ENCODE peak calls at places on chromosomes 11 and 22, in eight cellular contexts. One of them, this sample, is unnamed.

GRCh38 chr11:88480217-88480616 is 142.7 kb upstream of the CTSC start:
- DNase-seq in Right ventricle myocardium inferior: no peak
- DNase-seq in AG04450: peak
- DNase-seq in tibial nerve: no peak
- DNase-seq in stimulated activated CD8-positive, alpha-beta memory T cell treated with anti-CD3 and anti-CD28 coated beads, Interleukin-7, amount 100 ng/mL, for 1 hour: no peak
- DNase-seq in aorta: no peak
- DNase-seq in activated naive CD8-positive, alpha-beta T cell treated with anti-CD3 and anti-CD28 coated beads, Interleukin-2, amount 10 ng/mL, durations not matched to agents 7 days and 5 days: no peak
- DNase-seq in adipocyte: peak
- DNase-seq in this sample: peak

GRCh38 chr11:12725863-12726666 is 51.8 kb downstream of the TEAD1 start:
- DNase-seq in Right ventricle myocardium inferior: no peak
- DNase-seq in AG04450: no peak
- DNase-seq in tibial nerve: no peak
- DNase-seq in stimulated activated CD8-positive, alpha-beta memory T cell treated with anti-CD3 and anti-CD28 coated beads, Interleukin-7, amount 100 ng/mL, for 1 hour: no peak
- DNase-seq in aorta: no peak
- DNase-seq in activated naive CD8-positive, alpha-beta T cell treated with anti-CD3 and anti-CD28 coated beads, Interleukin-2, amount 10 ng/mL, durations not matched to agents 7 days and 5 days: no peak
- DNase-seq in adipocyte: no peak
- DNase-seq in this sample: peak

GRCh38 chr11:86510097-86510496 is 135.4 kb downstream of the CCDC81 start:
- DNase-seq in Right ventricle myocardium inferior: no peak
- DNase-seq in AG04450: no peak
- DNase-seq in tibial nerve: no peak
- DNase-seq in stimulated activated CD8-positive, alpha-beta memory T cell treated with anti-CD3 and anti-CD28 coated beads, Interleukin-7, amount 100 ng/mL, for 1 hour: no peak
- DNase-seq in aorta: no peak
- DNase-seq in activated naive CD8-positive, alpha-beta T cell treated with anti-CD3 and anti-CD28 coated beads, Interleukin-2, amount 10 ng/mL, durations not matched to agents 7 days and 5 days: no peak
- DNase-seq in adipocyte: no peak
- DNase-seq in this sample: no peak

GRCh38 chr11:122696662-122697061 is 41.1 kb downstream of the UBASH3B start:
- DNase-seq in Right ventricle myocardium inferior: no peak
- DNase-seq in AG04450: no peak
- DNase-seq in tibial nerve: no peak
- DNase-seq in stimulated activated CD8-positive, alpha-beta memory T cell treated with anti-CD3 and anti-CD28 coated beads, Interleukin-7, amount 100 ng/mL, for 1 hour: peak
- DNase-seq in aorta: no peak
- DNase-seq in activated naive CD8-positive, alpha-beta T cell treated with anti-CD3 and anti-CD28 coated beads, Interleukin-2, amount 10 ng/mL, durations not matched to agents 7 days and 5 days: peak
- DNase-seq in adipocyte: no peak
- DNase-seq in this sample: no peak

GRCh38 chr22:19143967-19144400 is 467 bp downstream of the ESS2 start:
- DNase-seq in Right ventricle myocardium inferior: no peak
- DNase-seq in AG04450: no peak
- DNase-seq in tibial nerve: no peak
- DNase-seq in stimulated activated CD8-positive, alpha-beta memory T cell treated with anti-CD3 and anti-CD28 coated beads, Interleukin-7, amount 100 ng/mL, for 1 hour: no peak
- DNase-seq in aorta: no peak
- DNase-seq in activated naive CD8-positive, alpha-beta T cell treated with anti-CD3 and anti-CD28 coated beads, Interleukin-2, amount 10 ng/mL, durations not matched to agents 7 days and 5 days: peak
- DNase-seq in adipocyte: peak
- DNase-seq in this sample: peak

GRCh38 chr11:10529279-10529678 is 11.7 kb downstream of the RNF141 start:
- DNase-seq in Right ventricle myocardium inferior: no peak
- DNase-seq in AG04450: no peak
- DNase-seq in tibial nerve: no peak
- DNase-seq in stimulated activated CD8-positive, alpha-beta memory T cell treated with anti-CD3 and anti-CD28 coated beads, Interleukin-7, amount 100 ng/mL, for 1 hour: no peak
- DNase-seq in aorta: no peak
- DNase-seq in activated naive CD8-positive, alpha-beta T cell treated with anti-CD3 and anti-CD28 coated beads, Interleukin-2, amount 10 ng/mL, durations not matched to agents 7 days and 5 days: no peak
- DNase-seq in adipocyte: peak
- DNase-seq in this sample: peak

GRCh38 chr11:35404397-35404775 is 15.0 kb downstream of the SLC1A2 start:
- DNase-seq in Right ventricle myocardium inferior: no peak
- DNase-seq in AG04450: no peak
- DNase-seq in tibial nerve: no peak
- DNase-seq in stimulated activated CD8-positive, alpha-beta memory T cell treated with anti-CD3 and anti-CD28 coated beads, Interleukin-7, amount 100 ng/mL, for 1 hour: no peak
- DNase-seq in aorta: peak
- DNase-seq in activated naive CD8-positive, alpha-beta T cell treated with anti-CD3 and anti-CD28 coated beads, Interleukin-2, amount 10 ng/mL, durations not matched to agents 7 days and 5 days: no peak
- DNase-seq in adipocyte: peak
- DNase-seq in this sample: peak

GRCh38 chr22:44990328-44990727 is 19.5 kb downstream of the PHF21B start:
- DNase-seq in Right ventricle myocardium inferior: no peak
- DNase-seq in AG04450: no peak
- DNase-seq in tibial nerve: no peak
- DNase-seq in stimulated activated CD8-positive, alpha-beta memory T cell treated with anti-CD3 and anti-CD28 coated beads, Interleukin-7, amount 100 ng/mL, for 1 hour: no peak
- DNase-seq in aorta: no peak
- DNase-seq in activated naive CD8-positive, alpha-beta T cell treated with anti-CD3 and anti-CD28 coated beads, Interleukin-2, amount 10 ng/mL, durations not matched to agents 7 days and 5 days: no peak
- DNase-seq in adipocyte: no peak
- DNase-seq in this sample: no peak

GRCh38 chr11:77619576-77620198 is 17.9 kb downstream of the CLNS1A start:
- DNase-seq in Right ventricle myocardium inferior: no peak
- DNase-seq in AG04450: no peak
- DNase-seq in tibial nerve: no peak
- DNase-seq in stimulated activated CD8-positive, alpha-beta memory T cell treated with anti-CD3 and anti-CD28 coated beads, Interleukin-7, amount 100 ng/mL, for 1 hour: no peak
- DNase-seq in aorta: no peak
- DNase-seq in activated naive CD8-positive, alpha-beta T cell treated with anti-CD3 and anti-CD28 coated beads, Interleukin-2, amount 10 ng/mL, durations not matched to agents 7 days and 5 days: no peak
- DNase-seq in adipocyte: peak
- DNase-seq in this sample: peak

GRCh38 chr22:36292823-36293530 is 40.0 kb downstream of the APOL1 start:
- DNase-seq in Right ventricle myocardium inferior: no peak
- DNase-seq in AG04450: no peak
- DNase-seq in tibial nerve: no peak
- DNase-seq in stimulated activated CD8-positive, alpha-beta memory T cell treated with anti-CD3 and anti-CD28 coated beads, Interleukin-7, amount 100 ng/mL, for 1 hour: no peak
- DNase-seq in aorta: peak
- DNase-seq in activated naive CD8-positive, alpha-beta T cell treated with anti-CD3 and anti-CD28 coated beads, Interleukin-2, amount 10 ng/mL, durations not matched to agents 7 days and 5 days: no peak
- DNase-seq in adipocyte: no peak
- DNase-seq in this sample: no peak

GRCh38 chr11:528815-529728 is 6.3 kb downstream of the HRAS start:
- DNase-seq in Right ventricle myocardium inferior: peak
- DNase-seq in AG04450: no peak
- DNase-seq in tibial nerve: no peak
- DNase-seq in stimulated activated CD8-positive, alpha-beta memory T cell treated with anti-CD3 and anti-CD28 coated beads, Interleukin-7, amount 100 ng/mL, for 1 hour: no peak
- DNase-seq in aorta: peak
- DNase-seq in activated naive CD8-positive, alpha-beta T cell treated with anti-CD3 and anti-CD28 coated beads, Interleukin-2, amount 10 ng/mL, durations not matched to agents 7 days and 5 days: no peak
- DNase-seq in adipocyte: no peak
- DNase-seq in this sample: no peak

GRCh38 chr11:24588075-24588474 is 91.2 kb downstream of the LUZP2 start:
- DNase-seq in Right ventricle myocardium inferior: no peak
- DNase-seq in AG04450: no peak
- DNase-seq in tibial nerve: no peak
- DNase-seq in stimulated activated CD8-positive, alpha-beta memory T cell treated with anti-CD3 and anti-CD28 coated beads, Interleukin-7, amount 100 ng/mL, for 1 hour: no peak
- DNase-seq in aorta: no peak
- DNase-seq in activated naive CD8-positive, alpha-beta T cell treated with anti-CD3 and anti-CD28 coated beads, Interleukin-2, amount 10 ng/mL, durations not matched to agents 7 days and 5 days: no peak
- DNase-seq in adipocyte: peak
- DNase-seq in this sample: no peak

GRCh38 chr11:125165664-125166346 is 1.3 kb downstream of the PKNOX2 start:
- DNase-seq in Right ventricle myocardium inferior: no peak
- DNase-seq in AG04450: no peak
- DNase-seq in tibial nerve: no peak
- DNase-seq in stimulated activated CD8-positive, alpha-beta memory T cell treated with anti-CD3 and anti-CD28 coated beads, Interleukin-7, amount 100 ng/mL, for 1 hour: no peak
- DNase-seq in aorta: no peak
- DNase-seq in activated naive CD8-positive, alpha-beta T cell treated with anti-CD3 and anti-CD28 coated beads, Interleukin-2, amount 10 ng/mL, durations not matched to agents 7 days and 5 days: no peak
- DNase-seq in adipocyte: peak
- DNase-seq in this sample: peak

GRCh38 chr22:43171607-43172006 is 15.3 kb downstream of the TTLL12 start:
- DNase-seq in Right ventricle myocardium inferior: no peak
- DNase-seq in AG04450: no peak
- DNase-seq in tibial nerve: no peak
- DNase-seq in stimulated activated CD8-positive, alpha-beta memory T cell treated with anti-CD3 and anti-CD28 coated beads, Interleukin-7, amount 100 ng/mL, for 1 hour: no peak
- DNase-seq in aorta: no peak
- DNase-seq in activated naive CD8-positive, alpha-beta T cell treated with anti-CD3 and anti-CD28 coated beads, Interleukin-2, amount 10 ng/mL, durations not matched to agents 7 days and 5 days: no peak
- DNase-seq in adipocyte: no peak
- DNase-seq in this sample: no peak

GRCh38 chr11:122342089-122342749 is 226.2 kb upstream of the BLID start:
- DNase-seq in Right ventricle myocardium inferior: no peak
- DNase-seq in AG04450: no peak
- DNase-seq in tibial nerve: no peak
- DNase-seq in stimulated activated CD8-positive, alpha-beta memory T cell treated with anti-CD3 and anti-CD28 coated beads, Interleukin-7, amount 100 ng/mL, for 1 hour: no peak
- DNase-seq in aorta: no peak
- DNase-seq in activated naive CD8-positive, alpha-beta T cell treated with anti-CD3 and anti-CD28 coated beads, Interleukin-2, amount 10 ng/mL, durations not matched to agents 7 days and 5 days: no peak
- DNase-seq in adipocyte: no peak
- DNase-seq in this sample: no peak

GRCh38 chr11:71406681-71407080 is 41.5 kb downstream of the DHCR7 start:
- DNase-seq in Right ventricle myocardium inferior: no peak
- DNase-seq in AG04450: no peak
- DNase-seq in tibial nerve: no peak
- DNase-seq in stimulated activated CD8-positive, alpha-beta memory T cell treated with anti-CD3 and anti-CD28 coated beads, Interleukin-7, amount 100 ng/mL, for 1 hour: no peak
- DNase-seq in aorta: no peak
- DNase-seq in activated naive CD8-positive, alpha-beta T cell treated with anti-CD3 and anti-CD28 coated beads, Interleukin-2, amount 10 ng/mL, durations not matched to agents 7 days and 5 days: no peak
- DNase-seq in adipocyte: no peak
- DNase-seq in this sample: no peak

GRCh38 chr11:16301462-16301861 is 54.9 kb downstream of the SOX6 start:
- DNase-seq in Right ventricle myocardium inferior: no peak
- DNase-seq in AG04450: no peak
- DNase-seq in tibial nerve: no peak
- DNase-seq in stimulated activated CD8-positive, alpha-beta memory T cell treated with anti-CD3 and anti-CD28 coated beads, Interleukin-7, amount 100 ng/mL, for 1 hour: no peak
- DNase-seq in aorta: no peak
- DNase-seq in activated naive CD8-positive, alpha-beta T cell treated with anti-CD3 and anti-CD28 coated beads, Interleukin-2, amount 10 ng/mL, durations not matched to agents 7 days and 5 days: no peak
- DNase-seq in adipocyte: no peak
- DNase-seq in this sample: no peak

GRCh38 chr11:119169272-119169719 is 771 bp downstream of the NLRX1 start:
- DNase-seq in Right ventricle myocardium inferior: no peak
- DNase-seq in AG04450: no peak
- DNase-seq in tibial nerve: no peak
- DNase-seq in stimulated activated CD8-positive, alpha-beta memory T cell treated with anti-CD3 and anti-CD28 coated beads, Interleukin-7, amount 100 ng/mL, for 1 hour: no peak
- DNase-seq in aorta: peak
- DNase-seq in activated naive CD8-positive, alpha-beta T cell treated with anti-CD3 and anti-CD28 coated beads, Interleukin-2, amount 10 ng/mL, durations not matched to agents 7 days and 5 days: no peak
- DNase-seq in adipocyte: peak
- DNase-seq in this sample: peak

GRCh38 chr11:92332986-92333385 is 108.4 kb downstream of the FAT3 start:
- DNase-seq in Right ventricle myocardium inferior: no peak
- DNase-seq in AG04450: peak
- DNase-seq in tibial nerve: no peak
- DNase-seq in stimulated activated CD8-positive, alpha-beta memory T cell treated with anti-CD3 and anti-CD28 coated beads, Interleukin-7, amount 100 ng/mL, for 1 hour: no peak
- DNase-seq in aorta: no peak
- DNase-seq in activated naive CD8-positive, alpha-beta T cell treated with anti-CD3 and anti-CD28 coated beads, Interleukin-2, amount 10 ng/mL, durations not matched to agents 7 days and 5 days: no peak
- DNase-seq in adipocyte: no peak
- DNase-seq in this sample: peak

GRCh38 chr11:65741185-65741584 is 20.6 kb upstream of the RNASEH2C start:
- DNase-seq in Right ventricle myocardium inferior: no peak
- DNase-seq in AG04450: no peak
- DNase-seq in tibial nerve: no peak
- DNase-seq in stimulated activated CD8-positive, alpha-beta memory T cell treated with anti-CD3 and anti-CD28 coated beads, Interleukin-7, amount 100 ng/mL, for 1 hour: no peak
- DNase-seq in aorta: no peak
- DNase-seq in activated naive CD8-positive, alpha-beta T cell treated with anti-CD3 and anti-CD28 coated beads, Interleukin-2, amount 10 ng/mL, durations not matched to agents 7 days and 5 days: no peak
- DNase-seq in adipocyte: no peak
- DNase-seq in this sample: no peak

GRCh38 chr22:46052801-46053562 is 76.0 kb upstream of the WNT7B start:
- DNase-seq in Right ventricle myocardium inferior: peak
- DNase-seq in AG04450: no peak
- DNase-seq in tibial nerve: peak
- DNase-seq in stimulated activated CD8-positive, alpha-beta memory T cell treated with anti-CD3 and anti-CD28 coated beads, Interleukin-7, amount 100 ng/mL, for 1 hour: no peak
- DNase-seq in aorta: peak
- DNase-seq in activated naive CD8-positive, alpha-beta T cell treated with anti-CD3 and anti-CD28 coated beads, Interleukin-2, amount 10 ng/mL, durations not matched to agents 7 days and 5 days: peak
- DNase-seq in adipocyte: peak
- DNase-seq in this sample: peak

GRCh38 chr11:13225058-13226001 is 52.3 kb upstream of the BMAL1 start:
- DNase-seq in Right ventricle myocardium inferior: no peak
- DNase-seq in AG04450: no peak
- DNase-seq in tibial nerve: no peak
- DNase-seq in stimulated activated CD8-positive, alpha-beta memory T cell treated with anti-CD3 and anti-CD28 coated beads, Interleukin-7, amount 100 ng/mL, for 1 hour: no peak
- DNase-seq in aorta: no peak
- DNase-seq in activated naive CD8-positive, alpha-beta T cell treated with anti-CD3 and anti-CD28 coated beads, Interleukin-2, amount 10 ng/mL, durations not matched to agents 7 days and 5 days: no peak
- DNase-seq in adipocyte: no peak
- DNase-seq in this sample: no peak

GRCh38 chr11:118194835-118195627 is 18.6 kb upstream of the SCN2B start:
- DNase-seq in Right ventricle myocardium inferior: peak
- DNase-seq in AG04450: peak
- DNase-seq in tibial nerve: peak
- DNase-seq in stimulated activated CD8-positive, alpha-beta memory T cell treated with anti-CD3 and anti-CD28 coated beads, Interleukin-7, amount 100 ng/mL, for 1 hour: no peak
- DNase-seq in aorta: peak
- DNase-seq in activated naive CD8-positive, alpha-beta T cell treated with anti-CD3 and anti-CD28 coated beads, Interleukin-2, amount 10 ng/mL, durations not matched to agents 7 days and 5 days: no peak
- DNase-seq in adipocyte: peak
- DNase-seq in this sample: peak

GRCh38 chr11:133946541-133947297 is 10.0 kb downstream of the IGSF9B start:
- DNase-seq in Right ventricle myocardium inferior: peak
- DNase-seq in AG04450: no peak
- DNase-seq in tibial nerve: no peak
- DNase-seq in stimulated activated CD8-positive, alpha-beta memory T cell treated with anti-CD3 and anti-CD28 coated beads, Interleukin-7, amount 100 ng/mL, for 1 hour: no peak
- DNase-seq in aorta: peak
- DNase-seq in activated naive CD8-positive, alpha-beta T cell treated with anti-CD3 and anti-CD28 coated beads, Interleukin-2, amount 10 ng/mL, durations not matched to agents 7 days and 5 days: peak
- DNase-seq in adipocyte: no peak
- DNase-seq in this sample: no peak

GRCh38 chr11:126918556-126918955 is 82.0 kb downstream of the KIRREL3 start:
- DNase-seq in Right ventricle myocardium inferior: no peak
- DNase-seq in AG04450: no peak
- DNase-seq in tibial nerve: no peak
- DNase-seq in stimulated activated CD8-positive, alpha-beta memory T cell treated with anti-CD3 and anti-CD28 coated beads, Interleukin-7, amount 100 ng/mL, for 1 hour: no peak
- DNase-seq in aorta: no peak
- DNase-seq in activated naive CD8-positive, alpha-beta T cell treated with anti-CD3 and anti-CD28 coated beads, Interleukin-2, amount 10 ng/mL, durations not matched to agents 7 days and 5 days: no peak
- DNase-seq in adipocyte: peak
- DNase-seq in this sample: no peak

GRCh38 chr22:37802310-37803194 is 5.2 kb upstream of the GCAT start:
- DNase-seq in Right ventricle myocardium inferior: peak
- DNase-seq in AG04450: no peak
- DNase-seq in tibial nerve: no peak
- DNase-seq in stimulated activated CD8-positive, alpha-beta memory T cell treated with anti-CD3 and anti-CD28 coated beads, Interleukin-7, amount 100 ng/mL, for 1 hour: no peak
- DNase-seq in aorta: peak
- DNase-seq in activated naive CD8-positive, alpha-beta T cell treated with anti-CD3 and anti-CD28 coated beads, Interleukin-2, amount 10 ng/mL, durations not matched to agents 7 days and 5 days: peak
- DNase-seq in adipocyte: peak
- DNase-seq in this sample: peak

GRCh38 chr11:81658722-81659121 is 1074.9 kb downstream of the FAM181B start:
- DNase-seq in Right ventricle myocardium inferior: no peak
- DNase-seq in AG04450: no peak
- DNase-seq in tibial nerve: no peak
- DNase-seq in stimulated activated CD8-positive, alpha-beta memory T cell treated with anti-CD3 and anti-CD28 coated beads, Interleukin-7, amount 100 ng/mL, for 1 hour: no peak
- DNase-seq in aorta: no peak
- DNase-seq in activated naive CD8-positive, alpha-beta T cell treated with anti-CD3 and anti-CD28 coated beads, Interleukin-2, amount 10 ng/mL, durations not matched to agents 7 days and 5 days: peak
- DNase-seq in adipocyte: no peak
- DNase-seq in this sample: peak

GRCh38 chr22:29842740-29843139 is 4.7 kb upstream of the ASCC2 start:
- DNase-seq in Right ventricle myocardium inferior: no peak
- DNase-seq in AG04450: peak
- DNase-seq in tibial nerve: no peak
- DNase-seq in stimulated activated CD8-positive, alpha-beta memory T cell treated with anti-CD3 and anti-CD28 coated beads, Interleukin-7, amount 100 ng/mL, for 1 hour: no peak
- DNase-seq in aorta: no peak
- DNase-seq in activated naive CD8-positive, alpha-beta T cell treated with anti-CD3 and anti-CD28 coated beads, Interleukin-2, amount 10 ng/mL, durations not matched to agents 7 days and 5 days: no peak
- DNase-seq in adipocyte: peak
- DNase-seq in this sample: peak